ENCODE peak calls at places on chromosome 14, in seven cellular contexts. One of them, this sample, is unnamed.

GRCh38 chr14:37195327-37195726 is 2.4 kb upstream of the MIPOL1 start:
- DNase-seq in Caki2: no peak
- DNase-seq in HAP-1: no peak
- DNase-seq in cardiac muscle cell: no peak
- DNase-seq in activated CD8-positive, alpha-beta memory T cell treated with anti-CD3 and anti-CD28 coated beads, Interleukin-2, amount 50 U/mL, for 4 hours: no peak
- DNase-seq in Jurkat, Clone E6-1: no peak
- DNase-seq in SK-N-SH: no peak
- DNase-seq in this sample: no peak

GRCh38 chr14:76786556-76786955 is 25.3 kb downstream of the VASH1 start:
- DNase-seq in Caki2: no peak
- DNase-seq in HAP-1: no peak
- DNase-seq in cardiac muscle cell: no peak
- DNase-seq in activated CD8-positive, alpha-beta memory T cell treated with anti-CD3 and anti-CD28 coated beads, Interleukin-2, amount 50 U/mL, for 4 hours: no peak
- DNase-seq in Jurkat, Clone E6-1: no peak
- DNase-seq in SK-N-SH: no peak
- DNase-seq in this sample: no peak

GRCh38 chr14:64688801-64689200 is 15.4 kb upstream of the PLEKHG3 start:
- DNase-seq in Caki2: no peak
- DNase-seq in HAP-1: no peak
- DNase-seq in cardiac muscle cell: no peak
- DNase-seq in activated CD8-positive, alpha-beta memory T cell treated with anti-CD3 and anti-CD28 coated beads, Interleukin-2, amount 50 U/mL, for 4 hours: no peak
- DNase-seq in Jurkat, Clone E6-1: peak; percentile 19
- DNase-seq in SK-N-SH: no peak
- DNase-seq in this sample: no peak

GRCh38 chr14:33475623-33476022 is 475.3 kb downstream of the EGLN3 start:
- DNase-seq in Caki2: peak; percentile 37
- DNase-seq in HAP-1: peak; percentile 56
- DNase-seq in cardiac muscle cell: peak; percentile 70
- DNase-seq in activated CD8-positive, alpha-beta memory T cell treated with anti-CD3 and anti-CD28 coated beads, Interleukin-2, amount 50 U/mL, for 4 hours: no peak
- DNase-seq in Jurkat, Clone E6-1: peak; percentile 12
- DNase-seq in SK-N-SH: peak; percentile 56
- DNase-seq in this sample: peak; percentile 39

GRCh38 chr14:42654707-42655106 is 1048.0 kb downstream of the LRFN5 start:
- DNase-seq in Caki2: no peak
- DNase-seq in HAP-1: no peak
- DNase-seq in cardiac muscle cell: no peak
- DNase-seq in activated CD8-positive, alpha-beta memory T cell treated with anti-CD3 and anti-CD28 coated beads, Interleukin-2, amount 50 U/mL, for 4 hours: no peak
- DNase-seq in Jurkat, Clone E6-1: no peak
- DNase-seq in SK-N-SH: no peak
- DNase-seq in this sample: no peak

GRCh38 chr14:32006267-32007110 is 70.6 kb upstream of the ARHGAP5 start:
- DNase-seq in Caki2: peak; percentile 76
- DNase-seq in HAP-1: no peak
- DNase-seq in cardiac muscle cell: no peak
- DNase-seq in activated CD8-positive, alpha-beta memory T cell treated with anti-CD3 and anti-CD28 coated beads, Interleukin-2, amount 50 U/mL, for 4 hours: no peak
- DNase-seq in Jurkat, Clone E6-1: no peak
- DNase-seq in SK-N-SH: no peak
- DNase-seq in this sample: no peak

GRCh38 chr14:19729763-19730162 is 13.6 kb upstream of the OR4Q3 start:
- DNase-seq in Caki2: no peak
- DNase-seq in HAP-1: no peak
- DNase-seq in cardiac muscle cell: no peak
- DNase-seq in activated CD8-positive, alpha-beta memory T cell treated with anti-CD3 and anti-CD28 coated beads, Interleukin-2, amount 50 U/mL, for 4 hours: no peak
- DNase-seq in Jurkat, Clone E6-1: no peak
- DNase-seq in SK-N-SH: no peak
- DNase-seq in this sample: no peak

GRCh38 chr14:59803052-59803451 is 67.5 kb downstream of the RTN1 start:
- DNase-seq in Caki2: no peak
- DNase-seq in HAP-1: no peak
- DNase-seq in cardiac muscle cell: no peak
- DNase-seq in activated CD8-positive, alpha-beta memory T cell treated with anti-CD3 and anti-CD28 coated beads, Interleukin-2, amount 50 U/mL, for 4 hours: no peak
- DNase-seq in Jurkat, Clone E6-1: no peak
- DNase-seq in SK-N-SH: no peak
- DNase-seq in this sample: no peak

GRCh38 chr14:91258021-91258618 is 13.6 kb upstream of the GPR68 start:
- DNase-seq in Caki2: no peak
- DNase-seq in HAP-1: no peak
- DNase-seq in cardiac muscle cell: no peak
- DNase-seq in activated CD8-positive, alpha-beta memory T cell treated with anti-CD3 and anti-CD28 coated beads, Interleukin-2, amount 50 U/mL, for 4 hours: no peak
- DNase-seq in Jurkat, Clone E6-1: no peak
- DNase-seq in SK-N-SH: no peak
- DNase-seq in this sample: no peak

GRCh38 chr14:96117101-96117897 is 78.1 kb downstream of the C14orf132 start:
- DNase-seq in Caki2: no peak
- DNase-seq in HAP-1: no peak
- DNase-seq in cardiac muscle cell: no peak
- DNase-seq in activated CD8-positive, alpha-beta memory T cell treated with anti-CD3 and anti-CD28 coated beads, Interleukin-2, amount 50 U/mL, for 4 hours: no peak
- DNase-seq in Jurkat, Clone E6-1: peak; percentile 57
- DNase-seq in SK-N-SH: peak; percentile 49
- DNase-seq in this sample: no peak

GRCh38 chr14:28773176-28773575 is 6.6 kb downstream of the FOXG1 start:
- DNase-seq in Caki2: no peak
- DNase-seq in HAP-1: no peak
- DNase-seq in cardiac muscle cell: no peak
- DNase-seq in activated CD8-positive, alpha-beta memory T cell treated with anti-CD3 and anti-CD28 coated beads, Interleukin-2, amount 50 U/mL, for 4 hours: no peak
- DNase-seq in Jurkat, Clone E6-1: no peak
- DNase-seq in SK-N-SH: no peak
- DNase-seq in this sample: no peak

GRCh38 chr14:80996049-80996901 is 40.9 kb downstream of the TSHR start:
- DNase-seq in Caki2: peak; percentile 21
- DNase-seq in HAP-1: peak; percentile 65
- DNase-seq in cardiac muscle cell: peak; percentile 38
- DNase-seq in activated CD8-positive, alpha-beta memory T cell treated with anti-CD3 and anti-CD28 coated beads, Interleukin-2, amount 50 U/mL, for 4 hours: no peak
- DNase-seq in Jurkat, Clone E6-1: no peak
- DNase-seq in SK-N-SH: peak; percentile 50
- DNase-seq in this sample: no peak

GRCh38 chr14:21534576-21534975 is 8.4 kb upstream of the SALL2 start:
- DNase-seq in Caki2: no peak
- DNase-seq in HAP-1: no peak
- DNase-seq in cardiac muscle cell: no peak
- DNase-seq in activated CD8-positive, alpha-beta memory T cell treated with anti-CD3 and anti-CD28 coated beads, Interleukin-2, amount 50 U/mL, for 4 hours: no peak
- DNase-seq in Jurkat, Clone E6-1: no peak
- DNase-seq in SK-N-SH: no peak
- DNase-seq in this sample: no peak

GRCh38 chr14:94005324-94005723 is 8.2 kb downstream of the CCDC197 start:
- DNase-seq in Caki2: no peak
- DNase-seq in HAP-1: no peak
- DNase-seq in cardiac muscle cell: no peak
- DNase-seq in activated CD8-positive, alpha-beta memory T cell treated with anti-CD3 and anti-CD28 coated beads, Interleukin-2, amount 50 U/mL, for 4 hours: no peak
- DNase-seq in Jurkat, Clone E6-1: no peak
- DNase-seq in SK-N-SH: peak; percentile 56
- DNase-seq in this sample: no peak

This sample was measured in C1 segment of cervical spinal cord.